ENCODE peak calls at places on chromosomes 6 and 20, in seven cellular contexts. One of them, this sample, is unnamed.

GRCh38 chr6:36095497-36096391 is 34.6 kb upstream of the MAPK13 start:
- DNase-seq in HEK293T: no peak
- DNase-seq in activated CD4-positive, alpha-beta T cell treated with anti-CD3 and anti-CD28 coated beads, Interleukin-2, amount 50 U/mL, for 24 hours: no peak
- DNase-seq in right lobe of liver: peak; percentile 68
- DNase-seq in anterior cingulate cortex: no peak
- DNase-seq in T47D: no peak
- DNase-seq in AG09319: no peak
- DNase-seq in this sample: no peak

GRCh38 chr6:56683882-56684281 is 41.2 kb upstream of the DST start:
- DNase-seq in HEK293T: no peak
- DNase-seq in activated CD4-positive, alpha-beta T cell treated with anti-CD3 and anti-CD28 coated beads, Interleukin-2, amount 50 U/mL, for 24 hours: no peak
- DNase-seq in right lobe of liver: no peak
- DNase-seq in anterior cingulate cortex: no peak
- DNase-seq in T47D: peak; percentile 24
- DNase-seq in AG09319: peak; percentile 61
- DNase-seq in this sample: peak; percentile 67

GRCh38 chr20:44629017-44629385 is 22.5 kb downstream of the ADA start:
- DNase-seq in HEK293T: no peak
- DNase-seq in activated CD4-positive, alpha-beta T cell treated with anti-CD3 and anti-CD28 coated beads, Interleukin-2, amount 50 U/mL, for 24 hours: no peak
- DNase-seq in right lobe of liver: no peak
- DNase-seq in anterior cingulate cortex: no peak
- DNase-seq in T47D: no peak
- DNase-seq in AG09319: no peak
- DNase-seq in this sample: no peak

GRCh38 chr20:24560571-24561485 is 91.4 kb downstream of the SYNDIG1 start:
- DNase-seq in HEK293T: no peak
- DNase-seq in activated CD4-positive, alpha-beta T cell treated with anti-CD3 and anti-CD28 coated beads, Interleukin-2, amount 50 U/mL, for 24 hours: no peak
- DNase-seq in right lobe of liver: no peak
- DNase-seq in anterior cingulate cortex: no peak
- DNase-seq in T47D: no peak
- DNase-seq in AG09319: no peak
- DNase-seq in this sample: no peak

GRCh38 chr20:47727170-47727880 is 58.0 kb downstream of the SULF2 start:
- DNase-seq in HEK293T: no peak
- DNase-seq in activated CD4-positive, alpha-beta T cell treated with anti-CD3 and anti-CD28 coated beads, Interleukin-2, amount 50 U/mL, for 24 hours: peak; percentile 56
- DNase-seq in right lobe of liver: peak; percentile 79
- DNase-seq in anterior cingulate cortex: no peak
- DNase-seq in T47D: no peak
- DNase-seq in AG09319: no peak
- DNase-seq in this sample: no peak

GRCh38 chr20:31516651-31517050 is 2.4 kb downstream of the HM13 start:
- DNase-seq in HEK293T: no peak
- DNase-seq in activated CD4-positive, alpha-beta T cell treated with anti-CD3 and anti-CD28 coated beads, Interleukin-2, amount 50 U/mL, for 24 hours: no peak
- DNase-seq in right lobe of liver: no peak
- DNase-seq in anterior cingulate cortex: no peak
- DNase-seq in T47D: no peak
- DNase-seq in AG09319: no peak
- DNase-seq in this sample: no peak

GRCh38 chr6:26441977-26442376 is 1.7 kb downstream of the BTN3A3 start:
- DNase-seq in HEK293T: no peak
- DNase-seq in activated CD4-positive, alpha-beta T cell treated with anti-CD3 and anti-CD28 coated beads, Interleukin-2, amount 50 U/mL, for 24 hours: no peak
- DNase-seq in right lobe of liver: no peak
- DNase-seq in anterior cingulate cortex: no peak
- DNase-seq in T47D: no peak
- DNase-seq in AG09319: no peak
- DNase-seq in this sample: no peak

GRCh38 chr6:21111399-21111725 is 482.2 kb upstream of the SOX4 start:
- DNase-seq in HEK293T: no peak
- DNase-seq in activated CD4-positive, alpha-beta T cell treated with anti-CD3 and anti-CD28 coated beads, Interleukin-2, amount 50 U/mL, for 24 hours: no peak
- DNase-seq in right lobe of liver: no peak
- DNase-seq in anterior cingulate cortex: no peak
- DNase-seq in T47D: no peak
- DNase-seq in AG09319: no peak
- DNase-seq in this sample: no peak

GRCh38 chr6:10309826-10310405 is 105.0 kb downstream of the TFAP2A start:
- DNase-seq in HEK293T: no peak
- DNase-seq in activated CD4-positive, alpha-beta T cell treated with anti-CD3 and anti-CD28 coated beads, Interleukin-2, amount 50 U/mL, for 24 hours: no peak
- DNase-seq in right lobe of liver: no peak
- DNase-seq in anterior cingulate cortex: no peak
- DNase-seq in T47D: no peak
- DNase-seq in AG09319: no peak
- DNase-seq in this sample: no peak

GRCh38 chr6:166386111-166386510 is 3.4 kb upstream of the MPC1 start:
- DNase-seq in HEK293T: no peak
- DNase-seq in activated CD4-positive, alpha-beta T cell treated with anti-CD3 and anti-CD28 coated beads, Interleukin-2, amount 50 U/mL, for 24 hours: no peak
- DNase-seq in right lobe of liver: no peak
- DNase-seq in anterior cingulate cortex: no peak
- DNase-seq in T47D: no peak
- DNase-seq in AG09319: no peak
- DNase-seq in this sample: no peak

GRCh38 chr6:128208851-128209580 is 308.2 kb upstream of the THEMIS start:
- DNase-seq in HEK293T: no peak
- DNase-seq in activated CD4-positive, alpha-beta T cell treated with anti-CD3 and anti-CD28 coated beads, Interleukin-2, amount 50 U/mL, for 24 hours: no peak
- DNase-seq in right lobe of liver: no peak
- DNase-seq in anterior cingulate cortex: no peak
- DNase-seq in T47D: no peak
- DNase-seq in AG09319: no peak
- DNase-seq in this sample: no peak

GRCh38 chr6:106182455-106182854 is 96.3 kb downstream of the PRDM1 start:
- DNase-seq in HEK293T: no peak
- DNase-seq in activated CD4-positive, alpha-beta T cell treated with anti-CD3 and anti-CD28 coated beads, Interleukin-2, amount 50 U/mL, for 24 hours: no peak
- DNase-seq in right lobe of liver: no peak
- DNase-seq in anterior cingulate cortex: no peak
- DNase-seq in T47D: no peak
- DNase-seq in AG09319: no peak
- DNase-seq in this sample: no peak

GRCh38 chr6:43973351-43973750 is 153.9 kb downstream of the MRPL14 start:
- DNase-seq in HEK293T: no peak
- DNase-seq in activated CD4-positive, alpha-beta T cell treated with anti-CD3 and anti-CD28 coated beads, Interleukin-2, amount 50 U/mL, for 24 hours: no peak
- DNase-seq in right lobe of liver: no peak
- DNase-seq in anterior cingulate cortex: no peak
- DNase-seq in T47D: no peak
- DNase-seq in AG09319: no peak
- DNase-seq in this sample: no peak

GRCh38 chr6:106253194-106253593 is 72.4 kb downstream of the ATG5 start:
- DNase-seq in HEK293T: no peak
- DNase-seq in activated CD4-positive, alpha-beta T cell treated with anti-CD3 and anti-CD28 coated beads, Interleukin-2, amount 50 U/mL, for 24 hours: no peak
- DNase-seq in right lobe of liver: no peak
- DNase-seq in anterior cingulate cortex: no peak
- DNase-seq in T47D: no peak
- DNase-seq in AG09319: no peak
- DNase-seq in this sample: peak; percentile 27

GRCh38 chr6:11766589-11767450 is 11.8 kb downstream of the ADTRP start:
- DNase-seq in HEK293T: no peak
- DNase-seq in activated CD4-positive, alpha-beta T cell treated with anti-CD3 and anti-CD28 coated beads, Interleukin-2, amount 50 U/mL, for 24 hours: no peak
- DNase-seq in right lobe of liver: no peak
- DNase-seq in anterior cingulate cortex: no peak
- DNase-seq in T47D: no peak
- DNase-seq in AG09319: peak; percentile 83
- DNase-seq in this sample: peak; percentile 68

GRCh38 chr6:170178266-170178560 is 112.7 kb downstream of the DLL1 start:
- DNase-seq in HEK293T: no peak
- DNase-seq in activated CD4-positive, alpha-beta T cell treated with anti-CD3 and anti-CD28 coated beads, Interleukin-2, amount 50 U/mL, for 24 hours: no peak
- DNase-seq in right lobe of liver: no peak
- DNase-seq in anterior cingulate cortex: no peak
- DNase-seq in T47D: no peak
- DNase-seq in AG09319: no peak
- DNase-seq in this sample: no peak